ENCODE peak calls at places on chromosome 9, in four cellular contexts. One of them, this sample, is unnamed.
A peak's percentile ranks its signal among the peaks of the same experiment; 100 is the strongest.

GRCh38 chr9:71858812-71859211 is 52.2 kb downstream of the ABHD17B start:
- DNase-seq in HFFc6: peak; percentile 19
- DNase-seq in NCI-H1930: no peak
- DNase-seq in activated CD8-positive, alpha-beta memory T cell treated with anti-CD3 and anti-CD28 coated beads for 4 hours: no peak
- DNase-seq in this sample: no peak

GRCh38 chr9:120640380-120640779 is 60.4 kb upstream of the CDK5RAP2 start:
- DNase-seq in HFFc6: no peak
- DNase-seq in NCI-H1930: no peak
- DNase-seq in activated CD8-positive, alpha-beta memory T cell treated with anti-CD3 and anti-CD28 coated beads for 4 hours: no peak
- DNase-seq in this sample: no peak

GRCh38 chr9:15743512-15743911 is 190.7 kb downstream of the CCDC171 start:
- DNase-seq in HFFc6: no peak
- DNase-seq in NCI-H1930: no peak
- DNase-seq in activated CD8-positive, alpha-beta memory T cell treated with anti-CD3 and anti-CD28 coated beads for 4 hours: no peak
- DNase-seq in this sample: no peak

GRCh38 chr9:132006657-132007370 is 72.9 kb downstream of the MED27 start:
- DNase-seq in HFFc6: no peak
- DNase-seq in NCI-H1930: peak; percentile 52
- DNase-seq in activated CD8-positive, alpha-beta memory T cell treated with anti-CD3 and anti-CD28 coated beads for 4 hours: no peak
- DNase-seq in this sample: no peak

GRCh38 chr9:137764981-137765380 is 112.6 kb upstream of the CACNA1B start:
- DNase-seq in HFFc6: no peak
- DNase-seq in NCI-H1930: no peak
- DNase-seq in activated CD8-positive, alpha-beta memory T cell treated with anti-CD3 and anti-CD28 coated beads for 4 hours: no peak
- DNase-seq in this sample: no peak

GRCh38 chr9:31916591-31917223 is 467.7 kb upstream of the ACO1 start:
- DNase-seq in HFFc6: no peak
- DNase-seq in NCI-H1930: no peak
- DNase-seq in activated CD8-positive, alpha-beta memory T cell treated with anti-CD3 and anti-CD28 coated beads for 4 hours: no peak
- DNase-seq in this sample: no peak

GRCh38 chr9:83451308-83451707 is 86.9 kb downstream of the FRMD3 start:
- DNase-seq in HFFc6: peak; percentile 10
- DNase-seq in NCI-H1930: no peak
- DNase-seq in activated CD8-positive, alpha-beta memory T cell treated with anti-CD3 and anti-CD28 coated beads for 4 hours: no peak
- DNase-seq in this sample: no peak

GRCh38 chr9:88938181-88938580 is 53.1 kb upstream of the S1PR3 start:
- DNase-seq in HFFc6: no peak
- DNase-seq in NCI-H1930: no peak
- DNase-seq in activated CD8-positive, alpha-beta memory T cell treated with anti-CD3 and anti-CD28 coated beads for 4 hours: no peak
- DNase-seq in this sample: no peak

GRCh38 chr9:28620661-28621060 is 1047.4 kb upstream of the C9orf72 start:
- DNase-seq in HFFc6: no peak
- DNase-seq in NCI-H1930: no peak
- DNase-seq in activated CD8-positive, alpha-beta memory T cell treated with anti-CD3 and anti-CD28 coated beads for 4 hours: no peak
- DNase-seq in this sample: no peak

GRCh38 chr9:116152390-116152789 is 1.2 kb upstream of the PAPPA start:
- DNase-seq in HFFc6: peak; percentile 67
- DNase-seq in NCI-H1930: no peak
- DNase-seq in activated CD8-positive, alpha-beta memory T cell treated with anti-CD3 and anti-CD28 coated beads for 4 hours: no peak
- DNase-seq in this sample: no peak

GRCh38 chr9:35001803-35002502 is 12.4 kb downstream of the DNAJB5 start:
- DNase-seq in HFFc6: no peak
- DNase-seq in NCI-H1930: no peak
- DNase-seq in activated CD8-positive, alpha-beta memory T cell treated with anti-CD3 and anti-CD28 coated beads for 4 hours: no peak
- DNase-seq in this sample: no peak

GRCh38 chr9:31168161-31168560 is 1216.3 kb upstream of the ACO1 start:
- DNase-seq in HFFc6: no peak
- DNase-seq in NCI-H1930: no peak
- DNase-seq in activated CD8-positive, alpha-beta memory T cell treated with anti-CD3 and anti-CD28 coated beads for 4 hours: no peak
- DNase-seq in this sample: no peak

GRCh38 chr9:128550770-128551651 is 1.4 kb upstream of the SPTAN1 start:
- DNase-seq in HFFc6: peak; percentile 23
- DNase-seq in NCI-H1930: no peak
- DNase-seq in activated CD8-positive, alpha-beta memory T cell treated with anti-CD3 and anti-CD28 coated beads for 4 hours: no peak
- DNase-seq in this sample: no peak

GRCh38 chr9:128707446-128707845 is 5.1 kb downstream of the PKN3 start:
- DNase-seq in HFFc6: no peak
- DNase-seq in NCI-H1930: no peak
- DNase-seq in activated CD8-positive, alpha-beta memory T cell treated with anti-CD3 and anti-CD28 coated beads for 4 hours: no peak
- DNase-seq in this sample: no peak

GRCh38 chr9:88076286-88077070 is 61.8 kb downstream of the SPATA31C2 start:
- DNase-seq in HFFc6: peak; percentile 55
- DNase-seq in NCI-H1930: no peak
- DNase-seq in activated CD8-positive, alpha-beta memory T cell treated with anti-CD3 and anti-CD28 coated beads for 4 hours: no peak
- DNase-seq in this sample: no peak

GRCh38 chr9:129202613-129203555 is 24.8 kb upstream of the IER5L start:
- DNase-seq in HFFc6: peak; percentile 63
- DNase-seq in NCI-H1930: peak; percentile 38
- DNase-seq in activated CD8-positive, alpha-beta memory T cell treated with anti-CD3 and anti-CD28 coated beads for 4 hours: peak; percentile 73
- DNase-seq in this sample: peak; percentile 16

This sample was measured in SIG-M5.